ENCODE peak calls at places on chromosomes 7 and 10, in six cellular contexts. F is left ventricle myocardium inferior, I is mammary epithelial cell, A is AG09309, P is IMR-90, Y is hepatocyte. X is an unnamed sample.
A peak's percentile ranks its signal among the peaks of the same experiment; 100 is the strongest.

GRCh38 chr10:73398024-73398423 is 15.8 kb downstream of the ANXA7 start:
- DNase-seq in P (no peak), F (no peak), I (no peak), A (no peak), Y (no peak), X (no peak)

GRCh38 chr7:138512885-138513284 is 52.8 kb downstream of the TRIM24 start:
- DNase-seq in F (no peak), A (no peak), Y (no peak), P (no peak), I (no peak), X (no peak)

GRCh38 chr10:73810358-73810734 is 1.1 kb downstream of the NDST2 start:
- DNase-seq in F (no peak), I (no peak), A (peak; percentile 37), Y (no peak), P (no peak), X (peak; percentile 50)

GRCh38 chr7:68787586-68787985 is 810.7 kb upstream of the AUTS2 start:
- DNase-seq in P (no peak), I (no peak), F (no peak), A (no peak), Y (no peak), X (no peak)

GRCh38 chr7:130996205-130996840 is 262.3 kb upstream of the KLF14 start:
- DNase-seq in F (no peak), Y (no peak), A (no peak), I (no peak), P (no peak), X (peak; percentile 38)

GRCh38 chr10:93182790-93183189 is 109.1 kb downstream of the CYP26A1 start:
- DNase-seq in Y (no peak), P (no peak), I (no peak), F (no peak), A (no peak), X (no peak)

GRCh38 chr7:146878901-146879300 is 762.3 kb downstream of the CNTNAP2 start:
- DNase-seq in I (no peak), Y (no peak), F (no peak), A (no peak), P (no peak), X (no peak)

GRCh38 chr10:68668972-68669371 is 52.1 kb upstream of the CCAR1 start:
- DNase-seq in A (no peak), I (no peak), P (no peak), Y (no peak), F (no peak), X (no peak)

GRCh38 chr10:70418229-70418628 is 14.3 kb downstream of the EIF4EBP2 start:
- DNase-seq in A (no peak), I (peak; percentile 37), F (no peak), P (peak; percentile 94), Y (peak; percentile 27), X (peak; percentile 69)

GRCh38 chr7:29408841-29409243 is 154.8 kb upstream of the PRR15 start:
- DNase-seq in Y (peak; percentile 84), F (no peak), I (peak; percentile 70), A (peak; percentile 64), P (peak; percentile 63), X (peak; percentile 81)

GRCh38 chr7:27678617-27679260 is 16.1 kb upstream of the HIBADH start:
- DNase-seq in Y (no peak), A (no peak), P (peak; percentile 58), I (peak; percentile 56), F (no peak), X (peak; percentile 51)

GRCh38 chr7:40058636-40059035 is 75.8 kb downstream of the MPLKIP start:
- DNase-seq in A (no peak), Y (no peak), P (peak; percentile 4), F (no peak), I (no peak), X (peak; percentile 2)

GRCh38 chr10:66394287-66395063 is 531.4 kb upstream of the LRRTM3 start:
- DNase-seq in F (no peak), A (no peak), P (no peak), Y (no peak), I (no peak), X (no peak)

GRCh38 chr7:99083733-99084132 is 60.2 kb downstream of the SMURF1 start:
- DNase-seq in P (no peak), A (no peak), F (no peak), Y (no peak), I (no peak), X (no peak)

GRCh38 chr10:131065673-131066331 is 245.7 kb downstream of the TCERG1L start:
- DNase-seq in Y (no peak), I (no peak), F (peak; percentile 26), A (no peak), P (no peak), X (no peak)

GRCh38 chr10:72234560-72235095 is 18.6 kb upstream of the ASCC1 start:
- DNase-seq in P (no peak), Y (no peak), A (no peak), F (no peak), I (no peak), X (no peak)

GRCh38 chr10:72238392-72239175 is 22.5 kb upstream of the ASCC1 start:
- DNase-seq in P (no peak), A (no peak), F (no peak), I (no peak), Y (no peak), X (no peak)

GRCh38 chr10:72239409-72239808 is 23.3 kb upstream of the ASCC1 start:
- DNase-seq in Y (no peak), F (no peak), I (no peak), A (no peak), P (no peak), X (no peak)

GRCh38 chr10:72240371-72240770 is 24.3 kb upstream of the ASCC1 start:
- DNase-seq in Y (no peak), I (no peak), F (peak; percentile 1), A (no peak), P (no peak), X (no peak)

GRCh38 chr10:72235544-72236279 is 19.6 kb upstream of the ASCC1 start:
- DNase-seq in Y (no peak), P (no peak), F (no peak), I (no peak), A (no peak), X (no peak)
- H3K4me3 ChIP-seq in Y (no peak overlapping the region), P (no peak overlapping the region), F (no peak overlapping the region), I (no peak overlapping the region), A (no peak overlapping the region), X (no peak overlapping the region)

DNA sequence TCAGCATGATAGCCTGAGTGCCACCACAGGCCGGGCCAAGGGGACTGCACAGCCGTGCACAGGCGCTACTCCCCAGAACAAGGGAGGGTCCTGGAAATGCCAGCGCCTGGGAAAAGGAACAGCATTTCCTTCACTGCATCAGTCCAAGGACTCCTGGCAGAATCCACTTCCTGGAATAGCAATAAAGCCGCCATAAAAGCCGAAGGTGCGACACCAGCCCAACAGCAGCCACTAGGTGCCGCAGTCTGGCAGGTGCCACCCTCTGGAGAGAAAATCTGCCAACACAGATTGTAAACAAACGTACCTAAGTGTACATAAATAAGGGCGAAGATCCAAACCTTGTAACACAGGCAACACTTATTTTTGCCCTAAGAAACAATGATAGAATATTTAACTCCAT is 22.3 kb downstream of the VOPP1 start:
- DNase-seq in P (no peak), F (no peak), I (no peak), Y (no peak), A (no peak), X (no peak)
- TF ChIP-seq CTCF in P (no peak), F (peak; percentile 54), I (no peak), Y (no peak), A (no peak), X (no peak)

GRCh38 chr7:151439855-151440798 is at the start of gene CRYGN:
- DNase-seq in P (no peak), F (no peak), I (no peak), Y (peak; percentile 30), A (no peak), X (no peak)
- H3K4me3 ChIP-seq in P (no peak within 1 kb of the TSS), F (peak within 1 kb of the TSS; percentile 54), I (no peak within 1 kb of the TSS), Y (no peak within 1 kb of the TSS), A (no peak within 1 kb of the TSS), X (no peak within 1 kb of the TSS)

GRCh38 chr7:121330053-121330833 is 1.4 kb downstream of the WNT16 start:
- DNase-seq in A (no peak), I (no peak), P (no peak), F (no peak), Y (no peak), X (no peak)
- TF ChIP-seq CTCF in A (no peak), I (no peak), P (no peak), F (no peak), Y (no peak), X (no peak)

GRCh38 chr10:102280397-102281015 is 35.2 kb downstream of the GBF1 start:
- DNase-seq in F (peak; percentile 37), Y (no peak), A (no peak), P (peak; percentile 21), I (no peak), X (peak; percentile 30)
- H3K4me3 ChIP-seq in F (peak overlapping the region; percentile 56), Y (no peak overlapping the region), A (no peak overlapping the region), P (no peak overlapping the region), I (peak overlapping the region; percentile 18), X (no peak overlapping the region)

GRCh38 chr7:23938937-23939552 is 229.0 kb downstream of the STK31 start:
- DNase-seq in P (peak; percentile 11), F (no peak), I (peak; percentile 50), A (no peak), Y (peak; percentile 73), X (peak; percentile 1)
- TF ChIP-seq CTCF in P (peak; percentile 30), F (peak; percentile 36), I (peak; percentile 85), A (peak; percentile 16), Y (peak; percentile 64), X (peak; percentile 16)

GRCh38 chr10:3776796-3777571 is 8.0 kb downstream of the KLF6 start:
- DNase-seq in I (peak; percentile 83), A (no peak), P (peak; percentile 94), Y (peak; percentile 77), F (no peak), X (peak; percentile 90)
- H3K4me3 ChIP-seq in I (no peak overlapping the region), A (no peak overlapping the region), P (no peak overlapping the region), Y (no peak overlapping the region), F (peak overlapping the region; percentile 87), X (no peak overlapping the region)

GRCh38 chr10:98242823-98243222 is 25.2 kb downstream of the LOXL4 start:
- DNase-seq in Y (peak; percentile 39), I (no peak), P (peak; percentile 56), F (no peak), A (no peak), X (peak; percentile 49)
- TF ChIP-seq CTCF in Y (peak; percentile 61), I (peak; percentile 35), P (peak; percentile 61), F (peak; percentile 58), A (peak; percentile 53), X (peak; percentile 50)

X was measured in fibroblast of mammary gland.